ENCODE peak calls at places on chromosomes 13 and 19, in seven cellular contexts. N is AG04449, M is GM12865, T is Calu3, E is lower leg skin, H is psoas muscle, K is AG04450. Z is an unnamed sample.

GRCh38 chr13:47798906-47799305 is 202.2 kb downstream of the SUCLA2 start:
- DNase-seq in N (no peak), M (peak; percentile 6), T (no peak), E (no peak), H (no peak), K (no peak), Z (no peak)

GRCh38 chr19:35000647-35001501 is 751 bp downstream of the GRAMD1A start:
- DNase-seq in N (no peak), M (peak; percentile 77), T (peak; percentile 24), E (no peak), H (no peak), K (no peak), Z (peak; percentile 54)

GRCh38 chr19:58338336-58338735 is 11.5 kb downstream of the ZSCAN22 start:
- DNase-seq in N (no peak), M (no peak), T (no peak), E (no peak), H (no peak), K (no peak), Z (no peak)

GRCh38 chr19:30388327-30388726 is 16.1 kb downstream of the ZNF536 start:
- DNase-seq in N (no peak), M (no peak), T (no peak), E (no peak), H (no peak), K (no peak), Z (no peak)

GRCh38 chr13:95319551-95320274 is 18.5 kb upstream of the ABCC4 start:
- DNase-seq in N (no peak), M (no peak), T (no peak), E (no peak), H (no peak), K (no peak), Z (no peak)

GRCh38 chr19:38841180-38841766 is 8.5 kb downstream of the HNRNPL start:
- DNase-seq in N (no peak), M (no peak), T (no peak), E (no peak), H (no peak), K (no peak), Z (no peak)

GRCh38 chr19:48186015-48186414 is 15.5 kb downstream of the ZSWIM9 start:
- DNase-seq in N (no peak), M (no peak), T (no peak), E (no peak), H (no peak), K (no peak), Z (no peak)

GRCh38 chr13:102402292-102402691 is 444 bp upstream of the FGF14 start:
- DNase-seq in N (no peak), M (no peak), T (no peak), E (no peak), H (peak; percentile 25), K (no peak), Z (peak; percentile 77)

DNA sequence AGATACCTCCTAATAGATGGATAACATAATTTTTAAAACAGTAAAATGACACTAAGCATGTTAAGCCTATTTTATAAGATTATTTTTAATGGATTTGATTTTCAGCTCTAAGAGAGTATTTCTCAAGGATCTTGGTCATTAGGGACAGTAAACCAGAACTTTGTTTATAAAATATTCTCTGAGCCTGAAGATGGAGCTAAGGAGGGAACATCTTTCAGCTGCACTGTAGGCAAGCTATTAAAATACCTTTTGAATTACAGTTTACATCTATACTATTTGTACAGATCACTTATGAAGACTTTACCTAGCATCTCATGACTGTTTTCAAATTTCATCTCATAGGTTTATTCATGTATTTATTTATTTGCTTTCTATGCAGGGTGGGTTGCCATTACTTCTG is 345.3 kb downstream of the MYO16 start:
- DNase-seq in N (no peak), M (no peak), T (no peak), E (no peak), H (no peak), K (no peak), Z (no peak)
- TF ChIP-seq CTCF in N (no peak), M (no peak), T (no peak), E (no peak), H (no peak), K (peak; percentile 18), Z (no peak)

GRCh38 chr19:41739361-41739760 is 16.0 kb upstream of the CEACAM6 start:
- DNase-seq in N (no peak), M (no peak), T (peak; percentile 50), E (no peak), H (no peak), K (no peak), Z (no peak)
- TF ChIP-seq CTCF in N (no peak), M (no peak), T (no peak), E (no peak), H (no peak), K (no peak), Z (no peak)

GRCh38 chr13:21998279-21998678 is 327.4 kb downstream of the FGF9 start:
- DNase-seq in N (no peak), M (no peak), T (no peak), E (no peak), H (no peak), K (no peak), Z (no peak)
- TF ChIP-seq CTCF in N (no peak), M (no peak), T (no peak), E (no peak), H (no peak), K (peak; percentile 11), Z (no peak)

GRCh38 chr13:27797228-27797624 is 4.9 kb downstream of the GSX1 start:
- DNase-seq in N (no peak), M (no peak), T (peak; percentile 37), E (no peak), H (no peak), K (no peak), Z (peak; percentile 80)
- TF ChIP-seq CTCF in N (peak; percentile 25), M (no peak), T (no peak), E (no peak), H (no peak), K (peak; percentile 35), Z (peak; percentile 53)

GRCh38 chr19:14203258-14203657 is 2.7 kb downstream of the ADGRL1 start:
- DNase-seq in N (no peak), M (no peak), T (no peak), E (no peak), H (no peak), K (no peak), Z (peak; percentile 36)

GRCh38 chr19:14197882-14198281 is 8.1 kb downstream of the ADGRL1 start:
- DNase-seq in N (no peak), M (no peak), T (no peak), E (no peak), H (no peak), K (no peak), Z (no peak)

DNA sequence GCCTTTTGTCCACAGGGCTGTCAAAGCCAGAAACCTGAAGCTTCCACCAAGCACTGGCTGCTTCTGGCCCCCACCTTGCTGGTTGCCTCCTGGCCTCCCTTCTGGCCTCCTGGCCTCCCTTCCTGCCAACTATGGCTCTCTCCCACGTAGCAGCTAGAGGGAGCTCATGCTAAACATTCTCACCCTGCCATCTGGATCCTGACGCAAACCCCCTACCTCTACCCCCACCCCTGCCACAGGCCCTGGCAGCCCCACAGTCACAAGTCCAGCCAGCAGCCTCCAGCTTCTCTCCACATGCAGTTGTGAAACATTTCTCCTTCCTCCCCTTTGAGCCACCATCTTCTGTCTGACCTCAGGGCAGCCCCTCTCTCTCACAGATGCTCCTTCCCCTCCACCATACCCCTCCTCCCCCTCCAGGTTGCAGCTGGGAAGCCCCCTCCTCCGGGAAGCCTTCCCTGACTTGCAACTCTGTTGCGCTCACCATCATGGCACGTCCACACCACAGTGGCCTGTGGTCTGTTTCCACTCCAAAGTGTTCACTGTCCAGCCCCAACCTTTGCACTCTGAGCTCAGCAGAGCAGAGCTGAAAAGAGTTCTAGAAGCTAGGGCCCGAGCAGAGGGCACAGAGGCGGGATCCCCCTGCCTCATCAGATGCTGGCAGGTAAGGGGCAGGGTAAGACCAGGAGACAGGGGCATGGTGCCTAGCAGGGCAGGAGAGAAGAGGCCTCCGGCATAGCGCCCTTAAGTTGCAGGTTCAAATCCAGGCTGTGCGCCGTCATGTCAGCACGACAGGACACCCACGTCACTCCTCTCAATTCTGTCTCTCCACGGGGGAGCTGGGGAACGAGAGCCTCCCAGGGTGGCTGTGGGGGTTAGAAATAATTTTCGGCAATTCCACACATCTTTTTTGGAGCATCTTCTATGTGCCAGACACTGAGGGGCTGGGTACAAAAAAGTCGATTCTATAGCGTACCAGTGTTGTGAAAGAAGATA is 7.3 kb downstream of the ADGRL1 start:
- DNase-seq in N (no peak), M (no peak), T (no peak), E (no peak), H (no peak), K (no peak), Z (peak; percentile 32)
- TF ChIP-seq CTCF in N (no peak), M (no peak), T (no peak), E (no peak), H (no peak), K (no peak), Z (no peak)

GRCh38 chr19:10454267-10454666 is 33.9 kb downstream of the PDE4A start:
- DNase-seq in N (no peak), M (no peak), T (no peak), E (no peak), H (no peak), K (no peak), Z (peak; percentile 57)
- TF ChIP-seq CTCF in N (no peak), M (no peak), T (no peak), E (no peak), H (no peak), K (no peak), Z (no peak)

GRCh38 chr13:113951246-113951999 is 22.5 kb downstream of the C13orf46 start:
- DNase-seq in N (no peak), M (peak; percentile 82), T (peak; percentile 47), E (peak; percentile 78), H (peak; percentile 89), K (no peak), Z (peak; percentile 64)
- TF ChIP-seq CTCF in N (peak; percentile 78), M (peak; percentile 82), T (peak; percentile 28), E (no peak), H (peak; percentile 86), K (peak; percentile 73), Z (no peak)

GRCh38 chr19:28257396-28257795 is 955.6 kb downstream of the UQCRFS1 start:
- DNase-seq in N (no peak), M (no peak), T (no peak), E (no peak), H (no peak), K (no peak), Z (no peak)
- TF ChIP-seq CTCF in N (no peak), M (no peak), T (no peak), E (no peak), H (no peak), K (no peak), Z (no peak)

Z was measured in glutamatergic neuron.